ENCODE peak calls at places on chromosomes 1 and 21, in four cellular contexts. One of them, this sample, is unnamed.

GRCh38 chr1:210291786-210292275 is 36.9 kb upstream of the HHAT start:
- DNase-seq in tibial nerve: peak
- DNase-seq in prostate gland: no peak
- DNase-seq in adrenal gland: no peak
- DNase-seq in this sample: no peak

GRCh38 chr21:26280715-26281310 is 110.2 kb upstream of the APP start:
- DNase-seq in tibial nerve: no peak
- DNase-seq in prostate gland: no peak
- DNase-seq in adrenal gland: no peak
- DNase-seq in this sample: no peak

GRCh38 chr1:203564024-203564423 is 62.6 kb upstream of the ATP2B4 start:
- DNase-seq in tibial nerve: no peak
- DNase-seq in prostate gland: no peak
- DNase-seq in adrenal gland: no peak
- DNase-seq in this sample: no peak

GRCh38 chr1:164602142-164602429 is 43.1 kb downstream of the PBX1 start:
- DNase-seq in tibial nerve: no peak
- DNase-seq in prostate gland: peak
- DNase-seq in adrenal gland: no peak
- DNase-seq in this sample: no peak

GRCh38 chr1:26349196-26349885 is 4.6 kb downstream of the CRYBG2 start:
- DNase-seq in tibial nerve: no peak
- DNase-seq in prostate gland: no peak
- DNase-seq in adrenal gland: no peak
- DNase-seq in this sample: no peak

GRCh38 chr1:178486100-178487069 is 10.4 kb downstream of the CLEC20A start:
- DNase-seq in tibial nerve: no peak
- DNase-seq in prostate gland: no peak
- DNase-seq in adrenal gland: no peak
- DNase-seq in this sample: no peak

GRCh38 chr1:234213576-234214128 is 159.6 kb upstream of the COA6 start:
- DNase-seq in tibial nerve: no peak
- DNase-seq in prostate gland: no peak
- DNase-seq in adrenal gland: no peak
- DNase-seq in this sample: no peak

GRCh38 chr1:4344065-4344753 is 310.2 kb upstream of the AJAP1 start:
- DNase-seq in tibial nerve: no peak
- DNase-seq in prostate gland: no peak
- DNase-seq in adrenal gland: no peak
- DNase-seq in this sample: no peak

GRCh38 chr1:5509664-5510452 is 482.4 kb downstream of the NPHP4 start:
- DNase-seq in tibial nerve: peak
- DNase-seq in prostate gland: peak
- DNase-seq in adrenal gland: peak
- DNase-seq in this sample: peak

GRCh38 chr1:161198877-161199431 is at the start of gene ADAMTS4:
- DNase-seq in tibial nerve: peak
- DNase-seq in prostate gland: no peak
- DNase-seq in adrenal gland: peak
- DNase-seq in this sample: peak

GRCh38 chr1:188735567-188735966 is 1742.1 kb downstream of the BRINP3 start:
- DNase-seq in tibial nerve: no peak
- DNase-seq in prostate gland: no peak
- DNase-seq in adrenal gland: no peak
- DNase-seq in this sample: no peak

GRCh38 chr21:15627823-15628222 is 102.0 kb upstream of the USP25 start:
- DNase-seq in tibial nerve: no peak
- DNase-seq in prostate gland: no peak
- DNase-seq in adrenal gland: no peak
- DNase-seq in this sample: no peak

GRCh38 chr1:182662121-182662890 is 22.1 kb downstream of the RGS8 start:
- DNase-seq in tibial nerve: no peak
- DNase-seq in prostate gland: no peak
- DNase-seq in adrenal gland: no peak
- DNase-seq in this sample: no peak

GRCh38 chr1:108570998-108571401 is 11.1 kb downstream of the EEIG2 start:
- DNase-seq in tibial nerve: no peak
- DNase-seq in prostate gland: no peak
- DNase-seq in adrenal gland: no peak
- DNase-seq in this sample: no peak

GRCh38 chr1:205228052-205228451 is 306 bp downstream of the TMCC2 start:
- DNase-seq in tibial nerve: no peak
- DNase-seq in prostate gland: no peak
- DNase-seq in adrenal gland: peak
- DNase-seq in this sample: no peak

GRCh38 chr1:205227584-205228006 is at the start of gene TMCC2:
- DNase-seq in tibial nerve: peak
- DNase-seq in prostate gland: peak
- DNase-seq in adrenal gland: peak
- DNase-seq in this sample: peak

GRCh38 chr1:205229916-205230700 is 2.4 kb downstream of the TMCC2 start:
- DNase-seq in tibial nerve: no peak
- DNase-seq in prostate gland: no peak
- DNase-seq in adrenal gland: peak
- DNase-seq in this sample: no peak

GRCh38 chr1:205230965-205231364 is 3.2 kb downstream of the TMCC2 start:
- DNase-seq in tibial nerve: no peak
- DNase-seq in prostate gland: no peak
- DNase-seq in adrenal gland: peak
- DNase-seq in this sample: no peak

DNA sequence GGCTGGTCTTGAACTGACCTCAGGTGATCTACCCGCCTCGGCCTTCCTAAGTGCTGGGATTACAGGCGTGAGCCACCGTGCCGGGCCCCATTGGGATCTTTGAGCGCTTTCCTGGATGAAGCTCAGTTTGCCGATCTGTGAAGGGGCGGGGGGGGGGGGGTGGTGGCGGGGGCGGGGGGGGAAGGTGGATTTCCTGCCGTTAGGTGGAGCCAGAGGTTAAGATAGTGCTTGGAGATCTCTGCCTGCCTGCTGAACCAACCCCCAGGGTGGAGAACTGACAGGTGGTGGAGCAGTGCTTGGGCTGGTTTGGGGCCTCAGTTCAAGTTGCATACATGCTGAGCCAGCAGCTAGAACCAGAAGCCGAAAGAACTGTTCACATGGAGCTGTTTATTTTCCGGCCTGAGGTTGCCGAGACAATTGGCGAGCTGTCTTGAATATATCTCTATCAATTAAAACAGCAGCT is 1.7 kb downstream of the TMCC2 start:
- DNase-seq in tibial nerve: peak
- DNase-seq in prostate gland: peak
- DNase-seq in adrenal gland: peak
- DNase-seq in this sample: peak
- H3K27ac ChIP-seq in tibial nerve: peak
- H3K27ac ChIP-seq in prostate gland: no peak
- H3K27ac ChIP-seq in adrenal gland: peak
- H3K27ac ChIP-seq in this sample: no peak

GRCh38 chr1:151289991-151290708 is 8.1 kb downstream of the ZNF687 start:
- DNase-seq in tibial nerve: no peak
- DNase-seq in prostate gland: no peak
- DNase-seq in adrenal gland: no peak
- DNase-seq in this sample: no peak

GRCh38 chr1:151287767-151288500 is 5.8 kb downstream of the ZNF687 start:
- DNase-seq in tibial nerve: no peak
- DNase-seq in prostate gland: no peak
- DNase-seq in adrenal gland: no peak
- DNase-seq in this sample: no peak

GRCh38 chr1:151289080-151289935 is 7.2 kb downstream of the ZNF687 start:
- DNase-seq in tibial nerve: no peak
- DNase-seq in prostate gland: no peak
- DNase-seq in adrenal gland: no peak
- DNase-seq in this sample: no peak

GRCh38 chr1:151287341-151287699 is 5.2 kb downstream of the ZNF687 start:
- DNase-seq in tibial nerve: no peak
- DNase-seq in prostate gland: no peak
- DNase-seq in adrenal gland: no peak
- DNase-seq in this sample: no peak

DNA sequence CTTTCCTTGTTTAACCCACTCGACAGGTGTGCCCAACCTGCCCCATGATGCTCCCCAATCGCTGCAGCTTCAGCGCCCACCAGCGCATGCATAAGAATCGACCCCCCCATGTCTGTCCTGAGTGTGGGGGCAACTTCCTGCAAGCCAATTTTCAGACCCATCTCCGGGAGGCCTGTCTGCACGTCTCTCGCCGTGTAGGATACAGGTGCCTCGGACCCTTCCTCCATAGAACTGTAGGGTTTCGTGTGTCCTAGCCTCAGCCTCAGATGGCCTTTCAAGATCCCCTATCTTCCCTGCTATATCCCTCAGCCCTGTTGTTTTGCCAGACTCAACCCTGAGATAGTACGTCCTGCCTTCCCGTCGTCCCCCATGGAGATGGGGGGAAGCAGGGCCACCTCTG is 6.4 kb downstream of the ZNF687 start:
- DNase-seq in tibial nerve: no peak
- DNase-seq in prostate gland: no peak
- DNase-seq in adrenal gland: no peak
- DNase-seq in this sample: no peak
- TF ChIP-seq POLR2A in tibial nerve: no peak
- TF ChIP-seq POLR2A in prostate gland: no peak
- TF ChIP-seq POLR2A in adrenal gland: no peak
- TF ChIP-seq POLR2A in this sample: no peak

GRCh38 chr1:206472454-206472853 is 2.2 kb downstream of the IKBKE start:
- DNase-seq in tibial nerve: no peak
- DNase-seq in prostate gland: no peak
- DNase-seq in adrenal gland: no peak
- DNase-seq in this sample: peak

GRCh38 chr1:206471993-206472392 is 1.7 kb downstream of the IKBKE start:
- DNase-seq in tibial nerve: no peak
- DNase-seq in prostate gland: no peak
- DNase-seq in adrenal gland: no peak
- DNase-seq in this sample: no peak

GRCh38 chr1:206470692-206471414 is 577 bp downstream of the IKBKE start:
- DNase-seq in tibial nerve: no peak
- DNase-seq in prostate gland: no peak
- DNase-seq in adrenal gland: no peak
- DNase-seq in this sample: no peak

GRCh38 chr1:206469933-206470691 is at the start of gene IKBKE:
- DNase-seq in tibial nerve: peak
- DNase-seq in prostate gland: peak
- DNase-seq in adrenal gland: peak
- DNase-seq in this sample: peak

DNA sequence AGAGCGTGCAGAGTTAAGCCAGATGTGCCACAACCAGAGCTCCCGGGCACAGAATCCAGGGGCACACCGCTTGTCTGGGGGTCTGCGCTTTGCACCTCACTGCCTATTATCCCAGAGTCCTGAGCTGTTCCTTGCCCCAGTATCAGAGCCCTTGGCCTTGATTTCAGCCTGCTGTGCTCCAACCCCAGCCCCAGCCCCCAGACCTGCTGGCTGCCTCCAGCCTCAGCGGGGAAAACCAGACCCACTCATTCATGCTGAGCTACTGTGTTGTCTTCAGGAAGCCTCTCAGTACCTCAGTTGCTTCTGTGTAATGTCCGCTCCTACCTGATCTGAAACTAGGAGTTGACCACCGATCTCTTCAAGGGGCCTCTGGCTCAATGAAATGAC is 1.1 kb downstream of the IKBKE start:
- DNase-seq in tibial nerve: no peak
- DNase-seq in prostate gland: no peak
- DNase-seq in adrenal gland: no peak
- DNase-seq in this sample: no peak
- H3K4me3 ChIP-seq in tibial nerve: peak
- H3K4me3 ChIP-seq in prostate gland: no peak
- H3K4me3 ChIP-seq in adrenal gland: no peak
- H3K4me3 ChIP-seq in this sample: no peak

GRCh38 chr1:232123775-232124659 is 497.4 kb downstream of the DISC1 start:
- DNase-seq in tibial nerve: no peak
- DNase-seq in prostate gland: no peak
- DNase-seq in adrenal gland: no peak
- DNase-seq in this sample: no peak
- H3K27ac ChIP-seq in tibial nerve: no peak
- H3K27ac ChIP-seq in prostate gland: no peak
- H3K27ac ChIP-seq in adrenal gland: no peak
- H3K27ac ChIP-seq in this sample: no peak

GRCh38 chr1:47189844-47190562 is at the start of gene PDZK1IP1:
- DNase-seq in tibial nerve: peak
- DNase-seq in prostate gland: peak
- DNase-seq in adrenal gland: peak
- DNase-seq in this sample: peak
- TF ChIP-seq POLR2A in tibial nerve: no peak
- TF ChIP-seq POLR2A in prostate gland: no peak
- TF ChIP-seq POLR2A in adrenal gland: no peak
- TF ChIP-seq POLR2A in this sample: no peak

DNA sequence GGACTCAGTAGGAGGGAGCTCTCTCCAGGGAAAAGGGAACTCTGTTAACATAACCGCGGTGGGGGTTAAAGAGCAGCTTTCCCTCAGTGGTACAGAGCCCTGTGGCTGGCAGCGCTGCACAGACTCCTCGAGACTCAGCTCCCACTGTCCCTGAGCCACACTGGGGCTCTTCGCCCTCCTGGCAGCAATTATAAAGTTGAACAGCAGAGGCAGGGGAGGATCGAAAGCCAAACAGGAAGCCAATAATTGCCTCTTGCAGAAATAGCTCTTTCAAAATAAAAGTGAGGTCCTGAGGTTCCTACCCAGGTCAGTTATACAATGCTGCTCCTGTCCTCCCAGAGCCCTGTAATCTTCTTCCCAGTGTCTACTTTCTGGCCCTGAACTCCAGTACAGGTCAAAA is 77.0 kb downstream of the FAM78B start:
- DNase-seq in tibial nerve: no peak
- DNase-seq in prostate gland: no peak
- DNase-seq in adrenal gland: no peak
- DNase-seq in this sample: no peak
- H3K4me3 ChIP-seq in tibial nerve: no peak
- H3K4me3 ChIP-seq in prostate gland: no peak
- H3K4me3 ChIP-seq in adrenal gland: no peak
- H3K4me3 ChIP-seq in this sample: no peak

GRCh38 chr21:42258885-42259407 is 40.0 kb downstream of the ABCG1 start:
- DNase-seq in tibial nerve: no peak
- DNase-seq in prostate gland: no peak
- DNase-seq in adrenal gland: peak
- DNase-seq in this sample: no peak
- H3K27ac ChIP-seq in tibial nerve: no peak
- H3K27ac ChIP-seq in prostate gland: no peak
- H3K27ac ChIP-seq in adrenal gland: no peak
- H3K27ac ChIP-seq in this sample: no peak